ENCODE peak calls at places on chromosomes 2 and 18, in six cellular contexts. One of them, this sample, is unnamed.

GRCh38 chr2:156385242-156385641 is 50.9 kb upstream of the GPD2 start:
- DNase-seq in cardiac muscle cell: no peak
- DNase-seq in astrocyte of the spinal cord: no peak
- DNase-seq in D721Med: no peak
- DNase-seq in CD4-positive, alpha-beta T cell: no peak
- DNase-seq in left lung: no peak
- DNase-seq in this sample: no peak

GRCh38 chr2:78063246-78064020 is 541.3 kb upstream of the LRRTM4 start:
- DNase-seq in CD4-positive, alpha-beta T cell: no peak
- DNase-seq in D721Med: no peak
- DNase-seq in left lung: no peak
- DNase-seq in cardiac muscle cell: no peak
- DNase-seq in astrocyte of the spinal cord: no peak
- DNase-seq in this sample: no peak

GRCh38 chr2:20622731-20623130 is 28.2 kb downstream of the HS1BP3 start:
- DNase-seq in left lung: peak
- DNase-seq in cardiac muscle cell: no peak
- DNase-seq in CD4-positive, alpha-beta T cell: no peak
- DNase-seq in D721Med: peak
- DNase-seq in astrocyte of the spinal cord: no peak
- DNase-seq in this sample: peak

GRCh38 chr2:225400060-225400511 is 576 bp downstream of the NYAP2 start:
- DNase-seq in cardiac muscle cell: peak
- DNase-seq in left lung: peak
- DNase-seq in astrocyte of the spinal cord: peak
- DNase-seq in D721Med: no peak
- DNase-seq in CD4-positive, alpha-beta T cell: no peak
- DNase-seq in this sample: no peak

GRCh38 chr2:239125726-239126675 is 274.8 kb downstream of the HDAC4 start:
- DNase-seq in cardiac muscle cell: no peak
- DNase-seq in left lung: no peak
- DNase-seq in astrocyte of the spinal cord: no peak
- DNase-seq in CD4-positive, alpha-beta T cell: no peak
- DNase-seq in D721Med: no peak
- DNase-seq in this sample: no peak

GRCh38 chr2:195642677-195643063 is 14.4 kb upstream of the SLC39A10 start:
- DNase-seq in D721Med: no peak
- DNase-seq in left lung: no peak
- DNase-seq in astrocyte of the spinal cord: no peak
- DNase-seq in cardiac muscle cell: no peak
- DNase-seq in CD4-positive, alpha-beta T cell: no peak
- DNase-seq in this sample: no peak

GRCh38 chr2:157261199-157261782 is 3.8 kb downstream of the GALNT5 start:
- DNase-seq in CD4-positive, alpha-beta T cell: no peak
- DNase-seq in left lung: peak
- DNase-seq in cardiac muscle cell: peak
- DNase-seq in D721Med: no peak
- DNase-seq in astrocyte of the spinal cord: peak
- DNase-seq in this sample: no peak

GRCh38 chr2:230898016-230898415 is 27.0 kb downstream of the GPR55 start:
- DNase-seq in D721Med: no peak
- DNase-seq in astrocyte of the spinal cord: no peak
- DNase-seq in cardiac muscle cell: no peak
- DNase-seq in left lung: no peak
- DNase-seq in CD4-positive, alpha-beta T cell: no peak
- DNase-seq in this sample: no peak

GRCh38 chr2:85799215-85799956 is 45.6 kb downstream of the ATOH8 start:
- DNase-seq in left lung: no peak
- DNase-seq in astrocyte of the spinal cord: no peak
- DNase-seq in cardiac muscle cell: no peak
- DNase-seq in CD4-positive, alpha-beta T cell: no peak
- DNase-seq in D721Med: no peak
- DNase-seq in this sample: peak

GRCh38 chr2:60679059-60679780 is 76.8 kb upstream of the PAPOLG start:
- DNase-seq in CD4-positive, alpha-beta T cell: no peak
- DNase-seq in cardiac muscle cell: no peak
- DNase-seq in left lung: no peak
- DNase-seq in astrocyte of the spinal cord: no peak
- DNase-seq in D721Med: no peak
- DNase-seq in this sample: no peak

GRCh38 chr2:196535742-196536141 is 103.8 kb upstream of the CCDC150 start:
- DNase-seq in astrocyte of the spinal cord: peak
- DNase-seq in D721Med: no peak
- DNase-seq in cardiac muscle cell: peak
- DNase-seq in CD4-positive, alpha-beta T cell: no peak
- DNase-seq in left lung: no peak
- DNase-seq in this sample: no peak

GRCh38 chr2:11634584-11634983 is 35.4 kb downstream of the NTSR2 start:
- DNase-seq in astrocyte of the spinal cord: no peak
- DNase-seq in D721Med: no peak
- DNase-seq in left lung: no peak
- DNase-seq in CD4-positive, alpha-beta T cell: no peak
- DNase-seq in cardiac muscle cell: no peak
- DNase-seq in this sample: no peak

GRCh38 chr2:120441744-120442471 is 96.0 kb downstream of the INHBB start:
- DNase-seq in D721Med: no peak
- DNase-seq in left lung: peak
- DNase-seq in CD4-positive, alpha-beta T cell: no peak
- DNase-seq in cardiac muscle cell: peak
- DNase-seq in astrocyte of the spinal cord: peak
- DNase-seq in this sample: no peak

GRCh38 chr2:85924522-85924921 is 35.7 kb upstream of the ST3GAL5 start:
- DNase-seq in astrocyte of the spinal cord: peak
- DNase-seq in D721Med: no peak
- DNase-seq in CD4-positive, alpha-beta T cell: no peak
- DNase-seq in left lung: no peak
- DNase-seq in cardiac muscle cell: peak
- DNase-seq in this sample: no peak

GRCh38 chr2:154452906-154453493 is 245.5 kb upstream of the KCNJ3 start:
- DNase-seq in CD4-positive, alpha-beta T cell: no peak
- DNase-seq in cardiac muscle cell: peak
- DNase-seq in D721Med: no peak
- DNase-seq in astrocyte of the spinal cord: peak
- DNase-seq in left lung: no peak
- DNase-seq in this sample: no peak

GRCh38 chr2:46134531-46135229 is 162.5 kb upstream of the EPAS1 start:
- DNase-seq in CD4-positive, alpha-beta T cell: no peak
- DNase-seq in cardiac muscle cell: peak
- DNase-seq in astrocyte of the spinal cord: peak
- DNase-seq in left lung: no peak
- DNase-seq in D721Med: no peak
- DNase-seq in this sample: no peak

GRCh38 chr18:67300498-67300897 is 216.0 kb downstream of the DSEL start:
- DNase-seq in cardiac muscle cell: no peak
- DNase-seq in CD4-positive, alpha-beta T cell: no peak
- DNase-seq in astrocyte of the spinal cord: no peak
- DNase-seq in left lung: no peak
- DNase-seq in D721Med: no peak
- DNase-seq in this sample: no peak

GRCh38 chr18:54532222-54532621 is 58.8 kb upstream of the DYNAP start:
- DNase-seq in CD4-positive, alpha-beta T cell: no peak
- DNase-seq in cardiac muscle cell: no peak
- DNase-seq in left lung: no peak
- DNase-seq in astrocyte of the spinal cord: no peak
- DNase-seq in D721Med: no peak
- DNase-seq in this sample: no peak

GRCh38 chr2:188811522-188811921 is 162.7 kb upstream of the COL3A1 start:
- DNase-seq in cardiac muscle cell: peak
- DNase-seq in astrocyte of the spinal cord: peak
- DNase-seq in left lung: no peak
- DNase-seq in CD4-positive, alpha-beta T cell: no peak
- DNase-seq in D721Med: no peak
- DNase-seq in this sample: no peak

GRCh38 chr18:46264255-46264654 is 160.1 kb downstream of the HAUS1 start:
- DNase-seq in astrocyte of the spinal cord: peak
- DNase-seq in D721Med: no peak
- DNase-seq in cardiac muscle cell: peak
- DNase-seq in left lung: no peak
- DNase-seq in CD4-positive, alpha-beta T cell: no peak
- DNase-seq in this sample: no peak

GRCh38 chr2:58984731-58985130 is 743.6 kb upstream of the FANCL start:
- DNase-seq in cardiac muscle cell: no peak
- DNase-seq in D721Med: no peak
- DNase-seq in astrocyte of the spinal cord: peak
- DNase-seq in CD4-positive, alpha-beta T cell: no peak
- DNase-seq in left lung: no peak
- DNase-seq in this sample: no peak

GRCh38 chr2:149738771-149739170 is 151.2 kb upstream of the MMADHC start:
- DNase-seq in left lung: no peak
- DNase-seq in CD4-positive, alpha-beta T cell: no peak
- DNase-seq in cardiac muscle cell: no peak
- DNase-seq in astrocyte of the spinal cord: peak
- DNase-seq in D721Med: no peak
- DNase-seq in this sample: no peak

GRCh38 chr2:220811952-220812570 is 760.0 kb downstream of the EPHA4 start:
- DNase-seq in cardiac muscle cell: no peak
- DNase-seq in astrocyte of the spinal cord: peak
- DNase-seq in left lung: no peak
- DNase-seq in D721Med: no peak
- DNase-seq in CD4-positive, alpha-beta T cell: no peak
- DNase-seq in this sample: no peak

GRCh38 chr18:37419272-37419671 is 146.3 kb downstream of the CELF4 start:
- DNase-seq in astrocyte of the spinal cord: no peak
- DNase-seq in left lung: no peak
- DNase-seq in cardiac muscle cell: peak
- DNase-seq in D721Med: no peak
- DNase-seq in CD4-positive, alpha-beta T cell: no peak
- DNase-seq in this sample: peak

GRCh38 chr2:65055427-65056214 is 595 bp upstream of the CEP68 start:
- DNase-seq in CD4-positive, alpha-beta T cell: peak
- DNase-seq in D721Med: no peak
- DNase-seq in left lung: peak
- DNase-seq in astrocyte of the spinal cord: no peak
- DNase-seq in cardiac muscle cell: no peak
- DNase-seq in this sample: no peak

GRCh38 chr2:204024503-204024902 is 87.9 kb downstream of the ICOS start:
- DNase-seq in astrocyte of the spinal cord: peak
- DNase-seq in cardiac muscle cell: peak
- DNase-seq in CD4-positive, alpha-beta T cell: no peak
- DNase-seq in D721Med: no peak
- DNase-seq in left lung: no peak
- DNase-seq in this sample: no peak

GRCh38 chr18:67551146-67551545 is 34.6 kb upstream of the DSEL start:
- DNase-seq in cardiac muscle cell: no peak
- DNase-seq in left lung: no peak
- DNase-seq in astrocyte of the spinal cord: no peak
- DNase-seq in D721Med: no peak
- DNase-seq in CD4-positive, alpha-beta T cell: no peak
- DNase-seq in this sample: no peak

GRCh38 chr2:29010946-29011649 is 30.0 kb downstream of the TOGARAM2 start:
- DNase-seq in astrocyte of the spinal cord: peak
- DNase-seq in CD4-positive, alpha-beta T cell: peak
- DNase-seq in left lung: peak
- DNase-seq in D721Med: no peak
- DNase-seq in cardiac muscle cell: peak
- DNase-seq in this sample: no peak

GRCh38 chr2:64838817-64839216 is 150.4 kb upstream of the SLC1A4 start:
- DNase-seq in cardiac muscle cell: peak
- DNase-seq in CD4-positive, alpha-beta T cell: no peak
- DNase-seq in left lung: peak
- DNase-seq in astrocyte of the spinal cord: peak
- DNase-seq in D721Med: no peak
- DNase-seq in this sample: peak

GRCh38 chr2:199484927-199485326 is 27.2 kb upstream of the SATB2 start:
- DNase-seq in cardiac muscle cell: no peak
- DNase-seq in CD4-positive, alpha-beta T cell: no peak
- DNase-seq in left lung: no peak
- DNase-seq in D721Med: no peak
- DNase-seq in astrocyte of the spinal cord: no peak
- DNase-seq in this sample: no peak

GRCh38 chr18:50659091-50660003 is 99.5 kb downstream of the MAPK4 start:
- DNase-seq in CD4-positive, alpha-beta T cell: no peak
- DNase-seq in astrocyte of the spinal cord: no peak
- DNase-seq in left lung: no peak
- DNase-seq in D721Med: no peak
- DNase-seq in cardiac muscle cell: peak
- DNase-seq in this sample: no peak

GRCh38 chr2:71498261-71498701 is 44.9 kb downstream of the DYSF start:
- DNase-seq in D721Med: no peak
- DNase-seq in left lung: no peak
- DNase-seq in CD4-positive, alpha-beta T cell: no peak
- DNase-seq in cardiac muscle cell: peak
- DNase-seq in astrocyte of the spinal cord: peak
- DNase-seq in this sample: no peak

GRCh38 chr18:4586729-4587128 is 131.6 kb upstream of the DLGAP1 start:
- DNase-seq in CD4-positive, alpha-beta T cell: no peak
- DNase-seq in astrocyte of the spinal cord: no peak
- DNase-seq in left lung: no peak
- DNase-seq in D721Med: no peak
- DNase-seq in cardiac muscle cell: no peak
- DNase-seq in this sample: no peak

GRCh38 chr2:161250864-161251436 is 57.3 kb upstream of the PSMD14 start:
- DNase-seq in D721Med: no peak
- DNase-seq in astrocyte of the spinal cord: peak
- DNase-seq in CD4-positive, alpha-beta T cell: no peak
- DNase-seq in left lung: no peak
- DNase-seq in cardiac muscle cell: peak
- DNase-seq in this sample: no peak

GRCh38 chr2:102063948-102064678 is 72.4 kb downstream of the IL1R2 start:
- DNase-seq in D721Med: no peak
- DNase-seq in left lung: peak
- DNase-seq in cardiac muscle cell: peak
- DNase-seq in astrocyte of the spinal cord: peak
- DNase-seq in CD4-positive, alpha-beta T cell: no peak
- DNase-seq in this sample: peak

GRCh38 chr18:75244336-75244735 is 33.7 kb downstream of the TSHZ1 start:
- DNase-seq in D721Med: peak
- DNase-seq in cardiac muscle cell: no peak
- DNase-seq in left lung: no peak
- DNase-seq in CD4-positive, alpha-beta T cell: peak
- DNase-seq in astrocyte of the spinal cord: peak
- DNase-seq in this sample: no peak
- TF ChIP-seq CTCF in D721Med: peak
- TF ChIP-seq CTCF in cardiac muscle cell: no peak
- TF ChIP-seq CTCF in left lung: no peak
- TF ChIP-seq CTCF in CD4-positive, alpha-beta T cell: peak
- TF ChIP-seq CTCF in astrocyte of the spinal cord: peak
- TF ChIP-seq CTCF in this sample: no peak

GRCh38 chr18:27202771-27203170 is 17.7 kb upstream of the CHST9 start:
- DNase-seq in astrocyte of the spinal cord: peak
- DNase-seq in CD4-positive, alpha-beta T cell: no peak
- DNase-seq in left lung: no peak
- DNase-seq in D721Med: no peak
- DNase-seq in cardiac muscle cell: no peak
- DNase-seq in this sample: no peak
- TF ChIP-seq CTCF in astrocyte of the spinal cord: no peak
- TF ChIP-seq CTCF in CD4-positive, alpha-beta T cell: no peak
- TF ChIP-seq CTCF in left lung: no peak
- TF ChIP-seq CTCF in D721Med: no peak
- TF ChIP-seq CTCF in cardiac muscle cell: no peak
- TF ChIP-seq CTCF in this sample: no peak

GRCh38 chr2:226813148-226813701 is 13.6 kb upstream of the IRS1 start:
- DNase-seq in D721Med: no peak
- DNase-seq in astrocyte of the spinal cord: peak
- DNase-seq in CD4-positive, alpha-beta T cell: no peak
- DNase-seq in cardiac muscle cell: no peak
- DNase-seq in left lung: no peak
- DNase-seq in this sample: no peak
- TF ChIP-seq CTCF in D721Med: peak
- TF ChIP-seq CTCF in astrocyte of the spinal cord: peak
- TF ChIP-seq CTCF in CD4-positive, alpha-beta T cell: no peak
- TF ChIP-seq CTCF in cardiac muscle cell: peak
- TF ChIP-seq CTCF in left lung: no peak
- TF ChIP-seq CTCF in this sample: peak

GRCh38 chr2:61898810-61899209 is 6.7 kb upstream of the COMMD1 start:
- DNase-seq in D721Med: no peak
- DNase-seq in cardiac muscle cell: peak
- DNase-seq in left lung: no peak
- DNase-seq in astrocyte of the spinal cord: peak
- DNase-seq in CD4-positive, alpha-beta T cell: no peak
- DNase-seq in this sample: no peak
- TF ChIP-seq CTCF in D721Med: peak
- TF ChIP-seq CTCF in cardiac muscle cell: peak
- TF ChIP-seq CTCF in left lung: no peak
- TF ChIP-seq CTCF in astrocyte of the spinal cord: peak
- TF ChIP-seq CTCF in CD4-positive, alpha-beta T cell: peak
- TF ChIP-seq CTCF in this sample: peak

This sample was measured in RWPE2.